ENCODE peak calls at places on chromosomes 6 and 20, in nine cellular contexts. J is heart left ventricle, S is body of pancreas, X is stomach, T is K562, R is Peyer's patch, F is esophagus muscularis mucosa, M is breast epithelium, N is transverse colon. P is an unnamed sample.

GRCh38 chr6:170489836-170490235 is 63.3 kb downstream of the PSMB1 start:
- DNase-seq in F (no peak), S (no peak), T (no peak), M (no peak), J (no peak), N (no peak), R (no peak), X (no peak), P (no peak)

GRCh38 chr20:39913274-39913673 is 775.8 kb downstream of the MAFB start:
- DNase-seq in X (no peak), S (no peak), M (no peak), N (no peak), R (no peak), J (no peak), T (no peak), F (no peak), P (no peak)

GRCh38 chr6:21666200-21666671 is 72.7 kb downstream of the SOX4 start:
- DNase-seq in J (no peak), N (peak; percentile 8), S (no peak), M (peak; percentile 57), F (no peak), T (no peak), X (no peak), R (no peak), P (no peak)

GRCh38 chr20:39269031-39269461 is 306.9 kb downstream of the DHX35 start:
- DNase-seq in N (peak; percentile 40), T (peak; percentile 54), M (peak; percentile 56), R (peak; percentile 63), J (peak; percentile 53), X (peak; percentile 54), S (peak; percentile 39), F (no peak), P (no peak)

GRCh38 chr6:68673255-68673654 is 38.2 kb downstream of the ADGRB3 start:
- DNase-seq in J (no peak), S (no peak), T (no peak), R (no peak), X (no peak), M (no peak), F (no peak), N (no peak), P (no peak)

GRCh38 chr20:37411408-37412306 is 65.7 kb downstream of the SRC start:
- DNase-seq in M (no peak), S (no peak), T (no peak), R (no peak), X (no peak), J (peak; percentile 13), N (no peak), F (no peak), P (no peak)

GRCh38 chr20:2631228-2631627 is 21.2 kb upstream of the NOP56 start:
- DNase-seq in M (no peak), T (no peak), X (no peak), F (no peak), S (no peak), J (no peak), N (no peak), R (no peak), P (no peak)

GRCh38 chr6:53582963-53583362 is 38.1 kb upstream of the GCLC start:
- DNase-seq in S (no peak), J (no peak), F (no peak), N (no peak), R (no peak), T (no peak), X (no peak), M (no peak), P (no peak)

GRCh38 chr6:69792292-69792691 is 4.5 kb downstream of the LMBRD1 start:
- DNase-seq in N (no peak), S (no peak), R (no peak), T (no peak), X (no peak), M (no peak), F (no peak), J (no peak), P (no peak)

GRCh38 chr20:38132156-38132909 is 32.7 kb downstream of the TGM2 start:
- DNase-seq in F (no peak), T (no peak), X (no peak), M (no peak), R (no peak), J (peak; percentile 26), S (no peak), N (no peak), P (no peak)

GRCh38 chr6:117489003-117489402 is 6.5 kb downstream of the DCBLD1 start:
- DNase-seq in M (no peak), F (no peak), S (no peak), T (no peak), R (no peak), J (no peak), X (no peak), N (no peak), P (no peak)

GRCh38 chr20:40633123-40633850 is 55.7 kb downstream of the MAFB start:
- DNase-seq in R (no peak), M (no peak), X (no peak), J (no peak), F (peak; percentile 70), S (no peak), N (no peak), T (no peak), P (peak; percentile 58)

GRCh38 chr6:166738778-166739654 is 112.0 kb upstream of the RPS6KA2 start:
- DNase-seq in M (no peak), S (no peak), F (no peak), R (no peak), T (no peak), N (no peak), J (no peak), X (no peak), P (no peak)

GRCh38 chr6:72788188-72788587 is 166.3 kb downstream of the KCNQ5 start:
- DNase-seq in R (no peak), S (no peak), M (no peak), N (no peak), T (no peak), J (no peak), X (no peak), F (no peak), P (no peak)

GRCh38 chr20:54846948-54847347 is 371.6 kb downstream of the DOK5 start:
- DNase-seq in T (no peak), N (no peak), J (no peak), X (no peak), R (no peak), S (no peak), M (no peak), F (no peak), P (no peak)
- TF ChIP-seq POLR2A in T (no peak), N (no peak), J (no peak), X (no peak), R (no peak), S (no peak), M (no peak), F (no peak), P (no peak)

DNA sequence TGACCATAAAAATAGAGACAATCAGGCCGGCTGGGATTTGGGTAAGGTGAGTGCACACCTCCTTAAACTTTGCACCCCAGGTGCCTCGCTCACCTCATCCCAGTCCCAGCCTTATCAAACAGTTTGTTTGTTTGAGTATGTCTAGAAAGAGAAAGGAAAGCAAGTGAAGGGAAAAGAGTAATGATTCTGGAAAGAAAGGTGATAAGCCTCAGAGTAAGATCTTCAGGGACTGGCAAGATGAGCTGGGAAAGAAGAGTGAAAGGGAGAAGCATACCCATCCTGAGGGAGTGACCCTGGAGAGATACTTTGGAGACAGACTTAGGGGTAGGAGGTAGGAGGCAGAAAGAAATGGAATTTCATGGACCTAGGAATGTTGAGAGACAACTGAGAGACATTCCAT is 1.7 kb downstream of the TAP2 start:
- DNase-seq in M (no peak), S (no peak), J (no peak), T (no peak), R (no peak), X (no peak), F (peak; percentile 8), N (no peak), P (no peak)
- H3K27ac ChIP-seq in M (no peak overlapping the region), S (no peak overlapping the region), J (no peak overlapping the region), T (no peak overlapping the region), R (no peak overlapping the region), X (no peak overlapping the region), F (no peak overlapping the region), N (no peak overlapping the region), P (no peak overlapping the region)

DNA sequence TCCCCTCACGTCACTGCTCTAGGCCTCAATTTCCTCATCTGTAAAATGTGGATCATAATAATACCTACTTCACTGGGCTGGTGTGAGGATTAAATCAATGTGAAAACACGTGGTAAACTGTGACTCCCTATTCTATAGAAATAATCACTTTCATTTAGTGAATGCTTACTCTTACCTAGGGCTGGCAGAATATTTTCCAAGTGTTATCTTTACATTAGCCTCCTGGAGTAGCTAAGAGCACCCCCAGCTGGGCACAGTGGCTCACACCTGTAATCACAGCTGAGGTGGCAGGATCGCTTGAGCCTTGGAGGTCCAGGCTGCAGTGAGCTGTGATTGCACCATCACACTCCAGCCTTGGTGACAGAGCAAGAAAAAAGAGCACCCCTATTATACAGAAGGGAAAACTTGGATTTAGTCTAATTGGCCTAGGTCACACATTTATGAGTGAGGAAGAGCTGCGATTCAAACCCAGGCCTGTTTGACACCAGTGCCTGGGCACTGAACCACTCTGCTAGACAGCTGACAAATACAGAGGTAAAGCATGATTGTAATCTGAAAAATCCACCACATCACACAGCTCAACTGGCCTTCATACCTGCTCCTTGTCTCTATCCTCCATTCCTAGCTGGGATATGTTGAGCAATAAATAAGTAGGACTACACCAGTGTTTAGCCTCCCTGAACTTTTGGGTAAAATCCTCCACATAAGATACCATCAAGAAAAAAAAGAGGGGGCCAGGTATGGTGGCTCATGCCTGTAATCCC is 1.4 kb upstream of the SNTA1 start:
- DNase-seq in X (peak; percentile 39), J (peak; percentile 49), F (no peak), N (peak; percentile 23), M (no peak), S (peak; percentile 28), T (peak; percentile 55), R (no peak), P (no peak)
- H3K4me3 ChIP-seq in X (peak overlapping the region; percentile 89), J (peak overlapping the region; percentile 71), F (peak overlapping the region; percentile 75), N (no peak overlapping the region), M (peak overlapping the region; percentile 70), S (no peak overlapping the region), T (peak overlapping the region; percentile 78), R (peak overlapping the region; percentile 89), P (peak overlapping the region; percentile 63)

GRCh38 chr6:41705996-41706835 is 29.2 kb downstream of the TFEB start:
- DNase-seq in T (peak; percentile 78), F (no peak), S (peak; percentile 74), N (peak; percentile 84), J (peak; percentile 90), M (no peak), X (peak; percentile 75), R (peak; percentile 77), P (no peak)
- TF ChIP-seq POLR2A in T (no peak), F (no peak), S (no peak), N (no peak), J (peak; percentile 10), M (no peak), X (no peak), R (no peak), P (no peak)

DNA sequence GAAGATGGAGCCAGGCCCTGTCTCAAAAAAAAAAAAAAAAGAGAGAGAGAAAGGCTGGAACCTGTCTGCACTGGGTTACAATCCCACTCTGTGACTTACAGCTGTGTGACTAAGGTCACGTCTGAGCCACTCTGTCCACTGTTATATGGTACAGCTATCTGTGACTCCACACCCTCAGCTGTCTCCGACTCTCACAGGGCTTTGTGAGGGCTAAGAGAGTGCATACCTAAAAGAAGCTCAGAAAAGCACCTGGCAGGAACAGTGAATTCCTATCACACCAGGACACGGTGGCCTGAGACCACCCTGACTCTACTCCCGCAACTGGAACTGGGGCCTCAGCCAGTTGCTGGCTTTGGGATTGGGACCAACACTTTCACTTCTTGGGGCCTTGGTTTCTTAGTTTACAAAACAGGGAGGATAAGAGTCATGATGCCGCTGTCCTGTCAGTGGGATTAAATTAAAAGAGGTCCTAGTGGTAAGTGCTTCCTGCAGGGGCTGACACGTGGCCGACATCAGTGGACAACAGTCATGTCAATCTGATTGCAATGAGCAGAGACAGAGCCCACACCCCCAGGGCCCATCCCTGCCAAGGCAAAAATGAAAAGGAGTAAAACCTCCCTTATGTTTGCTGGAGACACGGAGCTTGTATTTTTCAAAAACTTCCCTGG is 5.8 kb upstream of the CD93 start:
- DNase-seq in R (no peak), F (no peak), M (no peak), T (peak; percentile 65), S (no peak), X (no peak), J (no peak), N (no peak), P (no peak)
- H3K27ac ChIP-seq in R (no peak overlapping the region), F (no peak overlapping the region), M (no peak overlapping the region), T (peak overlapping the region; percentile 45), S (peak overlapping the region; percentile 57), X (no peak overlapping the region), J (no peak overlapping the region), N (no peak overlapping the region), P (no peak overlapping the region)

P was measured in vagina.